ENCODE peak calls at places on chromosome 20, in four cellular contexts. One of them, this sample, is unnamed.

GRCh38 chr20:48760403-48760889 is 67.4 kb downstream of the PREX1 start:
- DNase-seq in nephron progenitor cell: no peak
- DNase-seq in HFFc6: no peak
- DNase-seq in neural crest cell: no peak
- DNase-seq in this sample: no peak

GRCh38 chr20:48049631-48050030 is 264.4 kb upstream of the SULF2 start:
- DNase-seq in neural crest cell: no peak
- DNase-seq in HFFc6: no peak
- DNase-seq in nephron progenitor cell: no peak
- DNase-seq in this sample: no peak

GRCh38 chr20:35001596-35002362 is 46.1 kb downstream of the MYH7B start:
- DNase-seq in neural crest cell: no peak
- DNase-seq in nephron progenitor cell: no peak
- DNase-seq in HFFc6: no peak
- DNase-seq in this sample: no peak

GRCh38 chr20:31675828-31676533 is 38.3 kb downstream of the COX4I2 start:
- DNase-seq in neural crest cell: no peak
- DNase-seq in nephron progenitor cell: no peak
- DNase-seq in HFFc6: no peak
- DNase-seq in this sample: peak; percentile 27

GRCh38 chr20:63749597-63750508 is 10.3 kb downstream of the SLC2A4RG start:
- DNase-seq in neural crest cell: no peak
- DNase-seq in HFFc6: no peak
- DNase-seq in nephron progenitor cell: no peak
- DNase-seq in this sample: no peak

GRCh38 chr20:2899243-2899642 is 26.0 kb downstream of the PTPRA start:
- DNase-seq in nephron progenitor cell: no peak
- DNase-seq in neural crest cell: no peak
- DNase-seq in HFFc6: no peak
- DNase-seq in this sample: no peak

GRCh38 chr20:21693322-21693721 is 12.1 kb upstream of the PAX1 start:
- DNase-seq in HFFc6: no peak
- DNase-seq in neural crest cell: no peak
- DNase-seq in nephron progenitor cell: peak; percentile 31
- DNase-seq in this sample: no peak

GRCh38 chr20:21622097-21622496 is 83.4 kb upstream of the PAX1 start:
- DNase-seq in HFFc6: no peak
- DNase-seq in neural crest cell: no peak
- DNase-seq in nephron progenitor cell: no peak
- DNase-seq in this sample: no peak

GRCh38 chr20:51729771-51730170 is 38.4 kb downstream of the ATP9A start:
- DNase-seq in HFFc6: no peak
- DNase-seq in nephron progenitor cell: no peak
- DNase-seq in neural crest cell: no peak
- DNase-seq in this sample: no peak

GRCh38 chr20:51481311-51481997 is 61.1 kb downstream of the NFATC2 start:
- DNase-seq in HFFc6: no peak
- DNase-seq in neural crest cell: no peak
- DNase-seq in nephron progenitor cell: no peak
- DNase-seq in this sample: no peak

GRCh38 chr20:38703526-38703925 is 20.8 kb upstream of the SLC32A1 start:
- DNase-seq in HFFc6: no peak
- DNase-seq in neural crest cell: no peak
- DNase-seq in nephron progenitor cell: no peak
- DNase-seq in this sample: no peak

GRCh38 chr20:45892049-45892816 is 1.1 kb downstream of the CTSA start:
- DNase-seq in HFFc6: peak; percentile 32
- DNase-seq in neural crest cell: no peak
- DNase-seq in nephron progenitor cell: no peak
- DNase-seq in this sample: no peak